ENCODE peak calls at places on chromosomes 3 and 15, in ten cellular contexts. One of them, this sample, is unnamed.

GRCh38 chr15:60004019-60004845 is at the start of gene FOXB1:
- DNase-seq in ovary: no peak
- DNase-seq in breast epithelium: no peak
- DNase-seq in H1: peak
- DNase-seq in transverse colon: no peak
- DNase-seq in GM12891: no peak
- DNase-seq in sigmoid colon: no peak
- DNase-seq in right lobe of liver: no peak
- DNase-seq in spleen: no peak
- DNase-seq in prostate gland: no peak
- DNase-seq in this sample: no peak

GRCh38 chr3:123086110-123086642 is 19.4 kb downstream of the PDIA5 start:
- DNase-seq in ovary: no peak
- DNase-seq in breast epithelium: no peak
- DNase-seq in H1: no peak
- DNase-seq in transverse colon: no peak
- DNase-seq in GM12891: no peak
- DNase-seq in sigmoid colon: no peak
- DNase-seq in right lobe of liver: no peak
- DNase-seq in spleen: no peak
- DNase-seq in prostate gland: no peak
- DNase-seq in this sample: no peak

GRCh38 chr15:23073890-23074631 is 34.7 kb upstream of the TUBGCP5 start:
- DNase-seq in ovary: no peak
- DNase-seq in breast epithelium: peak
- DNase-seq in H1: no peak
- DNase-seq in transverse colon: peak
- DNase-seq in GM12891: no peak
- DNase-seq in sigmoid colon: no peak
- DNase-seq in right lobe of liver: no peak
- DNase-seq in spleen: no peak
- DNase-seq in prostate gland: peak
- DNase-seq in this sample: no peak

GRCh38 chr3:40597441-40597840 is 72.7 kb downstream of the ZNF621 start:
- DNase-seq in ovary: no peak
- DNase-seq in breast epithelium: no peak
- DNase-seq in H1: no peak
- DNase-seq in transverse colon: no peak
- DNase-seq in GM12891: no peak
- DNase-seq in sigmoid colon: no peak
- DNase-seq in right lobe of liver: no peak
- DNase-seq in spleen: no peak
- DNase-seq in prostate gland: no peak
- DNase-seq in this sample: no peak

GRCh38 chr15:59420986-59421618 is 16.9 kb upstream of the FAM81A start:
- DNase-seq in ovary: no peak
- DNase-seq in breast epithelium: no peak
- DNase-seq in H1: peak
- DNase-seq in transverse colon: no peak
- DNase-seq in GM12891: no peak
- DNase-seq in sigmoid colon: no peak
- DNase-seq in right lobe of liver: no peak
- DNase-seq in spleen: no peak
- DNase-seq in prostate gland: no peak
- DNase-seq in this sample: no peak

GRCh38 chr3:45992820-45993219 is 2.8 kb downstream of the FYCO1 start:
- DNase-seq in ovary: no peak
- DNase-seq in breast epithelium: no peak
- DNase-seq in H1: no peak
- DNase-seq in transverse colon: no peak
- DNase-seq in GM12891: no peak
- DNase-seq in sigmoid colon: no peak
- DNase-seq in right lobe of liver: no peak
- DNase-seq in spleen: no peak
- DNase-seq in prostate gland: no peak
- DNase-seq in this sample: no peak

GRCh38 chr15:99753066-99753465 is 19.8 kb upstream of the LYSMD4 start:
- DNase-seq in ovary: no peak
- DNase-seq in breast epithelium: no peak
- DNase-seq in H1: no peak
- DNase-seq in transverse colon: no peak
- DNase-seq in GM12891: no peak
- DNase-seq in sigmoid colon: no peak
- DNase-seq in right lobe of liver: no peak
- DNase-seq in spleen: no peak
- DNase-seq in prostate gland: no peak
- DNase-seq in this sample: peak

GRCh38 chr3:129663045-129663446 is 56.6 kb upstream of the PLXND1 start:
- DNase-seq in ovary: no peak
- DNase-seq in breast epithelium: peak
- DNase-seq in H1: no peak
- DNase-seq in transverse colon: no peak
- DNase-seq in GM12891: no peak
- DNase-seq in sigmoid colon: no peak
- DNase-seq in right lobe of liver: no peak
- DNase-seq in spleen: no peak
- DNase-seq in prostate gland: peak
- DNase-seq in this sample: no peak

GRCh38 chr15:39595621-39596221 is 14.8 kb downstream of the THBS1 start:
- DNase-seq in ovary: no peak
- DNase-seq in breast epithelium: no peak
- DNase-seq in H1: no peak
- DNase-seq in transverse colon: peak
- DNase-seq in GM12891: no peak
- DNase-seq in sigmoid colon: no peak
- DNase-seq in right lobe of liver: no peak
- DNase-seq in spleen: no peak
- DNase-seq in prostate gland: no peak
- DNase-seq in this sample: no peak

GRCh38 chr15:39592500-39592899 is 11.6 kb downstream of the THBS1 start:
- DNase-seq in ovary: no peak
- DNase-seq in breast epithelium: no peak
- DNase-seq in H1: no peak
- DNase-seq in transverse colon: peak
- DNase-seq in GM12891: no peak
- DNase-seq in sigmoid colon: no peak
- DNase-seq in right lobe of liver: no peak
- DNase-seq in spleen: no peak
- DNase-seq in prostate gland: no peak
- DNase-seq in this sample: no peak

GRCh38 chr15:39593071-39594055 is 12.5 kb downstream of the THBS1 start:
- DNase-seq in ovary: no peak
- DNase-seq in breast epithelium: no peak
- DNase-seq in H1: no peak
- DNase-seq in transverse colon: peak
- DNase-seq in GM12891: no peak
- DNase-seq in sigmoid colon: no peak
- DNase-seq in right lobe of liver: no peak
- DNase-seq in spleen: no peak
- DNase-seq in prostate gland: no peak
- DNase-seq in this sample: no peak

GRCh38 chr15:39594764-39595620 is 14.1 kb downstream of the THBS1 start:
- DNase-seq in ovary: no peak
- DNase-seq in breast epithelium: no peak
- DNase-seq in H1: no peak
- DNase-seq in transverse colon: no peak
- DNase-seq in GM12891: no peak
- DNase-seq in sigmoid colon: no peak
- DNase-seq in right lobe of liver: no peak
- DNase-seq in spleen: no peak
- DNase-seq in prostate gland: no peak
- DNase-seq in this sample: no peak

DNA sequence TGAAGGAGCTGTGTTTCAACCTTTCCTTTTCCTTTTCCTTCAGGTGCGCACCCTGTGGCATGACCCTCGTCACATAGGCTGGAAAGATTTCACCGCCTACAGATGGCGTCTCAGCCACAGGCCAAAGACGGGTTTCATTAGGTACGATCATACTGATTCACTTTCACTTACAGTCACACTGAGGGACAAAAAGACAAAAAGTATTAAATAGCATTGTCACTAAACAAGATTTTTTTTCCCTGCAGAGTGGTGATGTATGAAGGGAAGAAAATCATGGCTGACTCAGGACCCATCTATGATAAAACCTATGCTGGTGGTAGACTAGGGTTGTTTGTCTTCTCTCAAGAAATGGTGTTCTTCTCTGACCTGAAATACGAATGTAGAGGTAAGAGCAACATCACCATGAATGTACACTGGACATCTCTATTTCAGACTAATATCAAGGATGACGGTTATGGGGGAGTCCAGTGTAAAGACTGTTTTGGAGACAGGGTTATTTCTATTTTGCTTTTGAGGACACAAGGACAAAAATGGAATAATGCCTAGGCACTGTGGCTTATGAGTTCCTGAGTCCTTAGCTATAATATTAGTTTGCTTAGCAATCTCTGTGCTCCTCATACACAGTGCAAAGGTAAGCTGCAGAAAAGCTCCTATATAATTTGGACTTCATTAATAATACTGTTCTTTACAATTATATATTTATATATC is 13.3 kb downstream of the THBS1 start:
- DNase-seq in ovary: no peak
- DNase-seq in breast epithelium: no peak
- DNase-seq in H1: no peak
- DNase-seq in transverse colon: peak
- DNase-seq in GM12891: no peak
- DNase-seq in sigmoid colon: no peak
- DNase-seq in right lobe of liver: no peak
- DNase-seq in spleen: no peak
- DNase-seq in prostate gland: no peak
- DNase-seq in this sample: no peak
- TF ChIP-seq POLR2A in ovary: no peak
- TF ChIP-seq POLR2A in breast epithelium: no peak
- TF ChIP-seq POLR2A in H1: no peak
- TF ChIP-seq POLR2A in transverse colon: no peak
- TF ChIP-seq POLR2A in GM12891: no peak
- TF ChIP-seq POLR2A in sigmoid colon: no peak
- TF ChIP-seq POLR2A in right lobe of liver: no peak
- TF ChIP-seq POLR2A in spleen: no peak
- TF ChIP-seq POLR2A in prostate gland: no peak
- TF ChIP-seq POLR2A in this sample: no peak

GRCh38 chr15:88469321-88469720 is 1.8 kb downstream of the MRPS11 start:
- DNase-seq in ovary: no peak
- DNase-seq in breast epithelium: no peak
- DNase-seq in H1: no peak
- DNase-seq in transverse colon: no peak
- DNase-seq in GM12891: no peak
- DNase-seq in sigmoid colon: no peak
- DNase-seq in right lobe of liver: no peak
- DNase-seq in spleen: no peak
- DNase-seq in prostate gland: no peak
- DNase-seq in this sample: no peak

GRCh38 chr15:88467935-88468528 is 524 bp downstream of the MRPS11 start:
- DNase-seq in ovary: no peak
- DNase-seq in breast epithelium: no peak
- DNase-seq in H1: peak
- DNase-seq in transverse colon: no peak
- DNase-seq in GM12891: no peak
- DNase-seq in sigmoid colon: no peak
- DNase-seq in right lobe of liver: no peak
- DNase-seq in spleen: no peak
- DNase-seq in prostate gland: no peak
- DNase-seq in this sample: peak

GRCh38 chr15:88465633-88466219 is 1.5 kb downstream of the MRPL46 start:
- DNase-seq in ovary: no peak
- DNase-seq in breast epithelium: no peak
- DNase-seq in H1: no peak
- DNase-seq in transverse colon: no peak
- DNase-seq in GM12891: no peak
- DNase-seq in sigmoid colon: no peak
- DNase-seq in right lobe of liver: peak
- DNase-seq in spleen: no peak
- DNase-seq in prostate gland: no peak
- DNase-seq in this sample: peak

GRCh38 chr15:88463870-88464532 is 3.2 kb downstream of the MRPL46 start:
- DNase-seq in ovary: no peak
- DNase-seq in breast epithelium: no peak
- DNase-seq in H1: no peak
- DNase-seq in transverse colon: no peak
- DNase-seq in GM12891: no peak
- DNase-seq in sigmoid colon: no peak
- DNase-seq in right lobe of liver: no peak
- DNase-seq in spleen: no peak
- DNase-seq in prostate gland: no peak
- DNase-seq in this sample: no peak

DNA sequence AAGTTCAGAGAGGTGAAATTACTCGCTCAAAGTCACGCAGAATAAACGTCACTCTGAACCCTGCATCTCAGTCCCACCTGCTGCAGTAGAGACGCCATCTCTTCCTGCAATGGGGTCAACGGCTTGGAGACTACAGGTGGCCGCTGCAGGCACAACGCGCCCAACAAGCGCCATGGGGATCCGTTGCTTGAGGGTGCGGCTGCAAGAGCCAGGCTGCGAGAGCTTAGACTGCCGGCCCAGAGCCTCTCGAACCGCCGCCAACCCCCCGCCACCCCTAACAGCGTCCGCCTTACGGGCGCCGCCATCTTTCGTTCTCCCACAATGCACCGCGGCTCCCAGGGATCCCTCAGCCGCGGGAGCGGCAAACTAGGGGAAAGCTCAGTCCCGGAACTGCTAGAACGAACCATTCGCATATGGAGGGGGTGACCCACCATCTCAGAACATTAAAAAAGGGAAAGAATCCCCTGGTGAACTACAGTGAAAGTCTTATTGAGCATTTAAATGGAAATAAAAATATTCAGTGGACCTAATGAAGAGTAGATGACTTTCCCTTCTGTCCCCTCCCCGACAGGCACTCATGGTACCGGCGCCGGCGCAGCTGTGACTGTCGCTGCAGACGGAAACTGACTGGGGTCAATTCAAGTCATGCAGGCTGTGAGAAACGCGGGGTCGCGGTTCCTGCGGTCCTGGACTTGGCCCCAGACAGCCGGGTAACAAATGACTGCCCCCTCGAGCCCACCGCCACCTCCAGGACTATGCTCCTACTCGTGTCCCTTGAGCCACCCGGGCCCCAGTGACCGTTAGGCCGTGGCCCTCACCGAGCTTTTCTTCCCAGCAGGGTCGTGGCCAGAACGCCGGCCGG is at the start of the genes MRPL46 and MRPS11:
- DNase-seq in ovary: peak
- DNase-seq in breast epithelium: peak
- DNase-seq in H1: peak
- DNase-seq in transverse colon: peak
- DNase-seq in GM12891: peak
- DNase-seq in sigmoid colon: peak
- DNase-seq in right lobe of liver: peak
- DNase-seq in spleen: peak
- DNase-seq in prostate gland: peak
- DNase-seq in this sample: peak
- TF ChIP-seq POLR2A in ovary: peak
- TF ChIP-seq POLR2A in breast epithelium: no peak
- TF ChIP-seq POLR2A in H1: peak
- TF ChIP-seq POLR2A in transverse colon: peak
- TF ChIP-seq POLR2A in GM12891: peak
- TF ChIP-seq POLR2A in sigmoid colon: no peak
- TF ChIP-seq POLR2A in right lobe of liver: peak
- TF ChIP-seq POLR2A in spleen: no peak
- TF ChIP-seq POLR2A in prostate gland: no peak
- TF ChIP-seq POLR2A in this sample: peak

DNA sequence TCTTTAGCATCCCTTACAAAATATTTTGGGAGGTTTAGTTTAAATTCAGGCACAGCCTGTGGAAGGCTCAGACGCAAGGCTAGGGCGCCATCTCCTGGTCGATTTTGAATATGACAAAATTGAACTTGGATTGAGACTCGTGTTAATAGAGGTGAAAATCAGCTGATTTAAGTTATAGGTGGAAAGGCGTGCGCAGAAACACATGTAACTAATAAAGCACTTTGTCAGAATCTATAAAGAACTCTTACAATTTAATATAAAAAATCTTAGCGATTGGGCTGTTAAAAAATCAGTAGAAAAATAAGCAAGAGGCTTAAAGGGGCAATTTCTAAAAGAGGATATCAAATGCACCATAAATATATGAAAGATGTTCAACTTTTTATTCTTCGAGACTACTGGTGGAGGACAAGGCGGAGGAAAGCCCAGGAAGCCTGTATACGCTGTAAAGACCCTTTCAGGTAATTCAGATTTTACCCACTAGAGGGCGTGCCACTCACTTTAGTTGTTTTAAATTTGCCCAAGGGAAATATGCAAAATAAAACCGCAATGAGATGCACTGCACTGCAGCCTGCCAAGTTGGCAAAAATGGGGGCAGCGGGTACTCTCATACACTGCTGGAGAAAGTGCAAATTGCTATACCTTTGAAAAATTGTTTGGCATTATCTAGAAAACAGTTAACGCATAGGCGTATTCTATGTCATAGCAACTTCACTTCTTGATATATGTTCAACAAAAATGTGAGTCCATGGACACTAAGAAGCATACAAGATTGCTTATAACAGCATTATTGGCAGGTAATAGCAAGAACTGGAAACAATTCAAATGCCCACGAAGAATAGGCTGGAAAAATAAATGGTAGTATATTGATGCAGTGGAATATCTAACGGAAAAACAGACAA is 64.7 kb downstream of the SLC30A4 start:
- DNase-seq in ovary: peak
- DNase-seq in breast epithelium: peak
- DNase-seq in H1: peak
- DNase-seq in transverse colon: peak
- DNase-seq in GM12891: no peak
- DNase-seq in sigmoid colon: peak
- DNase-seq in right lobe of liver: peak
- DNase-seq in spleen: no peak
- DNase-seq in prostate gland: peak
- DNase-seq in this sample: peak
- TF ChIP-seq POLR2A in ovary: no peak
- TF ChIP-seq POLR2A in breast epithelium: no peak
- TF ChIP-seq POLR2A in H1: no peak
- TF ChIP-seq POLR2A in transverse colon: no peak
- TF ChIP-seq POLR2A in GM12891: no peak
- TF ChIP-seq POLR2A in sigmoid colon: no peak
- TF ChIP-seq POLR2A in right lobe of liver: no peak
- TF ChIP-seq POLR2A in spleen: no peak
- TF ChIP-seq POLR2A in prostate gland: no peak
- TF ChIP-seq POLR2A in this sample: no peak

DNA sequence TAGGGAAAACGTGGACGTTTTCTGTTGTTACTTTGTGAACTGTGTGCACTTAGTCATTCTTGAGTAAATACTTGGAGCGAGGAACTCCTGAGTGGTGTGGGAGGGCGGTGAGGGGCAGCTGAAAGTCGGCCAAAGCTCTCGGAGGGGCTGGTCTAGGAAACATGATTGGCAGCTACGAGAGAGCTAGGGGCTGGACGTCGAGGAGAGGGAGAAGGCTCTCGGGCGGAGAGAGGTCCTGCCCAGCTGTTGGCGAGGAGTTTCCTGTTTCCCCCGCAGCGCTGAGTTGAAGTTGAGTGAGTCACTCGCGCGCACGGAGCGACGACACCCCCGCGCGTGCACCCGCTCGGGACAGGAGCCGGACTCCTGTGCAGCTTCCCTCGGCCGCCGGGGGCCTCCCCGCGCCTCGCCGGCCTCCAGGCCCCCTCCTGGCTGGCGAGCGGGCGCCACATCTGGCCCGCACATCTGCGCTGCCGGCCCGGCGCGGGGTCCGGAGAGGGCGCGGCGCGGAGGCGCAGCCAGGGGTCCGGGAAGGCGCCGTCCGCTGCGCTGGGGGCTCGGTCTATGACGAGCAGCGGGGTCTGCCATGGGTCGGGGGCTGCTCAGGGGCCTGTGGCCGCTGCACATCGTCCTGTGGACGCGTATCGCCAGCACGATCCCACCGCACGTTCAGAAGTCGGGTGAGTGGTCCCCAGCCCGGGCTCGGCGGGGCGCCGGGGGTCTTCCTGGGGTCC is at the start of gene TGFBR2:
- DNase-seq in ovary: peak
- DNase-seq in breast epithelium: peak
- DNase-seq in H1: peak
- DNase-seq in transverse colon: peak
- DNase-seq in GM12891: peak
- DNase-seq in sigmoid colon: peak
- DNase-seq in right lobe of liver: peak
- DNase-seq in spleen: peak
- DNase-seq in prostate gland: peak
- DNase-seq in this sample: peak
- TF ChIP-seq POLR2A in ovary: peak
- TF ChIP-seq POLR2A in breast epithelium: peak
- TF ChIP-seq POLR2A in H1: no peak
- TF ChIP-seq POLR2A in transverse colon: peak
- TF ChIP-seq POLR2A in GM12891: no peak
- TF ChIP-seq POLR2A in sigmoid colon: peak
- TF ChIP-seq POLR2A in right lobe of liver: peak
- TF ChIP-seq POLR2A in spleen: peak
- TF ChIP-seq POLR2A in prostate gland: peak
- TF ChIP-seq POLR2A in this sample: peak